ENCODE peak calls at places on chromosomes 3 and 15, in six cellular contexts. K, L, W, E, X and C are unnamed samples.

GRCh38 chr3:14177580-14178246 is 688 bp downstream of the XPC start:
- DNase-seq in K (peak; percentile 11), L (no peak), W (no peak), E (peak; percentile 59), X (no peak), C (no peak)

GRCh38 chr3:187104956-187105355 is 34.3 kb downstream of the RPL39L start:
- DNase-seq in K (peak; percentile 15), L (no peak), W (no peak), E (no peak), X (no peak), C (no peak)

GRCh38 chr15:26024241-26024640 is 161.1 kb upstream of the ATP10A start:
- DNase-seq in K (no peak), L (no peak), W (no peak), E (no peak), X (no peak), C (no peak)

GRCh38 chr3:123749716-123750115 is 134.4 kb downstream of the MYLK start:
- DNase-seq in K (no peak), L (no peak), W (no peak), E (peak; percentile 30), X (no peak), C (no peak)

GRCh38 chr3:30775070-30775469 is 119.4 kb downstream of the GADL1 start:
- DNase-seq in K (no peak), L (no peak), W (no peak), E (no peak), X (no peak), C (no peak)

GRCh38 chr3:192445768-192446644 is 281.3 kb downstream of the FGF12 start:
- DNase-seq in K (no peak), L (peak; percentile 2), W (no peak), E (no peak), X (no peak), C (no peak)

GRCh38 chr3:52827866-52828376 is 2.6 kb downstream of the ITIH4 start:
- DNase-seq in K (no peak), L (no peak), W (no peak), E (no peak), X (no peak), C (no peak)

GRCh38 chr3:1195922-1196321 is 103.1 kb downstream of the CNTN6 start:
- DNase-seq in K (no peak), L (no peak), W (no peak), E (no peak), X (no peak), C (no peak)

GRCh38 chr15:94838281-94838680 is 606.9 kb downstream of the MCTP2 start:
- DNase-seq in K (no peak), L (no peak), W (no peak), E (no peak), X (no peak), C (no peak)

GRCh38 chr3:110933786-110934415 is 137.7 kb upstream of the NECTIN3 start:
- DNase-seq in K (no peak), L (no peak), W (no peak), E (no peak), X (no peak), C (no peak)

GRCh38 chr3:8509961-8510360 is 8.3 kb downstream of the LMCD1 start:
- DNase-seq in K (no peak), L (no peak), W (no peak), E (no peak), X (no peak), C (peak; percentile 58)

GRCh38 chr15:73753250-73754130 is at the start of gene INSYN1:
- DNase-seq in K (no peak), L (peak; percentile 55), W (no peak), E (no peak), X (no peak), C (no peak)

GRCh38 chr3:78728406-78729145 is 1039.2 kb downstream of the ROBO1 start:
- DNase-seq in K (no peak), L (peak; percentile 70), W (no peak), E (no peak), X (no peak), C (no peak)

GRCh38 chr15:66570842-66571241 is 5.0 kb upstream of the LCTL start:
- DNase-seq in K (no peak), L (no peak), W (no peak), E (no peak), X (no peak), C (no peak)

GRCh38 chr3:171862993-171863521 is 19.9 kb downstream of the TMEM212 start:
- DNase-seq in K (no peak), L (no peak), W (no peak), E (no peak), X (no peak), C (peak; percentile 62)

GRCh38 chr15:47812436-47813109 is 95.3 kb downstream of the SEMA6D start:
- DNase-seq in K (peak; percentile 33), L (no peak), W (no peak), E (peak; percentile 7), X (no peak), C (peak; percentile 96)

GRCh38 chr15:48887144-48887543 is 9.2 kb downstream of the EID1 start:
- DNase-seq in K (no peak), L (no peak), W (no peak), E (no peak), X (no peak), C (no peak)

GRCh38 chr15:28892789-28893610 is 7.2 kb downstream of the APBA2 start:
- DNase-seq in K (no peak), L (no peak), W (no peak), E (no peak), X (no peak), C (peak; percentile 49)

GRCh38 chr3:61637088-61638051 is 76.0 kb downstream of the PTPRG start:
- DNase-seq in K (no peak), L (no peak), W (no peak), E (no peak), X (no peak), C (no peak)

GRCh38 chr3:140726061-140726460 is 48.2 kb downstream of the TRIM42 start:
- DNase-seq in K (no peak), L (no peak), W (no peak), E (no peak), X (no peak), C (no peak)

GRCh38 chr15:97995881-97996603 is 35.5 kb downstream of the ARRDC4 start:
- DNase-seq in K (no peak), L (no peak), W (no peak), E (peak; percentile 9), X (no peak), C (no peak)

GRCh38 chr3:196067439-196067838 is 14.5 kb downstream of the TFRC start:
- DNase-seq in K (no peak), L (no peak), W (no peak), E (no peak), X (no peak), C (no peak)

GRCh38 chr15:90002428-90002844 is 1.3 kb downstream of the ZNF710 start:
- DNase-seq in K (no peak), L (peak; percentile 43), W (no peak), E (peak; percentile 51), X (no peak), C (no peak)

GRCh38 chr3:149247929-149248691 is 26.5 kb upstream of the CP start:
- DNase-seq in K (peak; percentile 32), L (no peak), W (no peak), E (no peak), X (no peak), C (no peak)

GRCh38 chr3:128060473-128061381 is 8.5 kb downstream of the SEC61A1 start:
- DNase-seq in K (no peak), L (no peak), W (no peak), E (peak; percentile 28), X (no peak), C (no peak)

GRCh38 chr15:41564286-41564959 is 5.4 kb downstream of the TYRO3 start:
- DNase-seq in K (no peak), L (peak; percentile 65), W (no peak), E (no peak), X (no peak), C (no peak)

GRCh38 chr3:173912126-173912525 is 514.6 kb downstream of the NLGN1 start:
- DNase-seq in K (no peak), L (no peak), W (no peak), E (no peak), X (no peak), C (no peak)

GRCh38 chr3:123036352-123037014 is 8.9 kb upstream of the SEMA5B start:
- DNase-seq in K (no peak), L (no peak), W (no peak), E (no peak), X (no peak), C (no peak)

GRCh38 chr3:194133661-194134230 is 2.2 kb upstream of the HES1 start:
- DNase-seq in K (no peak), L (peak; percentile 43), W (no peak), E (peak; percentile 35), X (no peak), C (peak; percentile 72)

GRCh38 chr15:58469432-58470353 is 37.9 kb downstream of the LIPC start:
- DNase-seq in K (peak; percentile 64), L (no peak), W (no peak), E (peak; percentile 96), X (no peak), C (peak; percentile 92)

GRCh38 chr3:73663495-73663894 is 38.8 kb upstream of the PDZRN3 start:
- DNase-seq in K (no peak), L (no peak), W (no peak), E (no peak), X (no peak), C (no peak)

GRCh38 chr3:139414608-139415224 is 25.3 kb upstream of the COPB2 start:
- DNase-seq in K (no peak), L (no peak), W (no peak), E (no peak), X (no peak), C (no peak)

GRCh38 chr3:9808345-9809037 is 1.6 kb upstream of the TTLL3 start:
- DNase-seq in K (peak; percentile 60), L (no peak), W (peak; percentile 42), E (peak; percentile 61), X (peak; percentile 14), C (peak; percentile 55)

GRCh38 chr3:33461097-33461496 is 20.9 kb upstream of the UBP1 start:
- DNase-seq in K (no peak), L (no peak), W (no peak), E (no peak), X (no peak), C (no peak)

GRCh38 chr3:14289590-14290453 is 111.2 kb downstream of the LSM3 start:
- DNase-seq in K (no peak), L (no peak), W (no peak), E (no peak), X (no peak), C (peak; percentile 62)

GRCh38 chr15:70775160-70775559 is 11.8 kb upstream of the UACA start:
- DNase-seq in K (no peak), L (no peak), W (no peak), E (peak; percentile 80), X (no peak), C (peak; percentile 78)

GRCh38 chr15:39936187-39936586 is 2.3 kb downstream of the EIF2AK4 start:
- DNase-seq in K (no peak), L (no peak), W (no peak), E (peak; percentile 22), X (no peak), C (no peak)

GRCh38 chr3:127175272-127175671 is 17.7 kb upstream of the PRR23E start:
- DNase-seq in K (no peak), L (no peak), W (no peak), E (no peak), X (no peak), C (no peak)